ENCODE peak calls at places on chromosomes 13 and 19, in six cellular contexts. Y is tibial nerve, K is suprapubic skin, V is amniotic epithelial cell, A is lung, X is NCI-H774. B is an unnamed sample.

GRCh38 chr19:13069415-13070369 is 33.0 kb downstream of the LYL1 start:
- DNase-seq in Y (no peak), K (no peak), V (no peak), A (no peak), X (no peak), B (no peak)

GRCh38 chr13:83325454-83325853 is 556.8 kb downstream of the SLITRK1 start:
- DNase-seq in Y (no peak), K (no peak), V (no peak), A (no peak), X (no peak), B (no peak)

GRCh38 chr13:35927554-35927953 is 203.6 kb downstream of the DCLK1 start:
- DNase-seq in Y (no peak), K (no peak), V (peak), A (no peak), X (no peak), B (no peak)

GRCh38 chr19:4675346-4675745 is 5.2 kb upstream of the MYDGF start:
- DNase-seq in Y (no peak), K (no peak), V (no peak), A (no peak), X (no peak), B (no peak)

GRCh38 chr13:25069911-25070310 is 26.0 kb upstream of the PABPC3 start:
- DNase-seq in Y (no peak), K (no peak), V (no peak), A (no peak), X (no peak), B (no peak)

GRCh38 chr19:47005873-47006272 is 13.8 kb upstream of the NPAS1 start:
- DNase-seq in Y (no peak), K (no peak), V (peak), A (no peak), X (peak), B (peak)

GRCh38 chr13:102928971-102929370 is 83.1 kb downstream of the ERCC5 start:
- DNase-seq in Y (no peak), K (no peak), V (no peak), A (no peak), X (no peak), B (no peak)

GRCh38 chr19:38792250-38793111 is 3.5 kb downstream of the LGALS7B start:
- DNase-seq in Y (no peak), K (no peak), V (no peak), A (peak), X (no peak), B (peak)

GRCh38 chr13:40315416-40316064 is 350.9 kb downstream of the FOXO1 start:
- DNase-seq in Y (no peak), K (no peak), V (peak), A (no peak), X (no peak), B (no peak)

GRCh38 chr19:41456342-41456918 is 13.5 kb downstream of the ERICH4 start:
- DNase-seq in Y (no peak), K (no peak), V (no peak), A (no peak), X (no peak), B (no peak)

GRCh38 chr19:48588670-48589399 is 17.7 kb upstream of the SPACA4 start:
- DNase-seq in Y (peak), K (peak), V (peak), A (peak), X (peak), B (peak)

GRCh38 chr19:14544047-14544446 is 14.7 kb downstream of the TECR start:
- DNase-seq in Y (no peak), K (no peak), V (no peak), A (no peak), X (no peak), B (no peak)

GRCh38 chr13:30735025-30735967 is at the start of gene ALOX5AP:
- DNase-seq in Y (no peak), K (peak), V (no peak), A (no peak), X (no peak), B (no peak)

GRCh38 chr19:54162241-54162805 is 2.8 kb upstream of the LENG1 start:
- DNase-seq in Y (peak), K (peak), V (peak), A (peak), X (peak), B (peak)

GRCh38 chr13:23558675-23559536 is 11.3 kb upstream of the TNFRSF19 start:
- DNase-seq in Y (peak), K (no peak), V (peak), A (peak), X (no peak), B (peak)

GRCh38 chr13:105665284-105665683 is 870.2 kb downstream of the EFNB2 start:
- DNase-seq in Y (no peak), K (no peak), V (peak), A (no peak), X (no peak), B (no peak)

GRCh38 chr13:23991119-23991518 is 93.8 kb upstream of the C1QTNF9B start:
- DNase-seq in Y (no peak), K (no peak), V (no peak), A (no peak), X (no peak), B (no peak)

GRCh38 chr19:17706750-17707181 is 12.5 kb upstream of the MAP1S start:
- DNase-seq in Y (no peak), K (no peak), V (peak), A (no peak), X (no peak), B (no peak)

GRCh38 chr19:9498183-9498902 is at the start of gene ZNF560:
- DNase-seq in Y (no peak), K (no peak), V (peak), A (no peak), X (no peak), B (no peak)

GRCh38 chr19:2950286-2951124 is 5.7 kb upstream of the ZNF77 start:
- DNase-seq in Y (peak), K (peak), V (peak), A (peak), X (peak), B (peak)

GRCh38 chr13:113647351-113648217 is 10.4 kb downstream of the ATP4B start:
- DNase-seq in Y (peak), K (peak), V (no peak), A (peak), X (peak), B (peak)

GRCh38 chr13:95235944-95236343 is 65.3 kb downstream of the ABCC4 start:
- DNase-seq in Y (no peak), K (no peak), V (no peak), A (peak), X (no peak), B (no peak)

GRCh38 chr19:6551607-6552450 is 21.0 kb downstream of the TNFSF9 start:
- DNase-seq in Y (no peak), K (no peak), V (no peak), A (no peak), X (no peak), B (no peak)

GRCh38 chr19:41813911-41814310 is 17.5 kb downstream of the CEACAM3 start:
- DNase-seq in Y (no peak), K (peak), V (no peak), A (no peak), X (no peak), B (no peak)

GRCh38 chr13:98439136-98439828 is 137.6 kb downstream of the STK24 start:
- DNase-seq in Y (no peak), K (no peak), V (no peak), A (no peak), X (no peak), B (no peak)

GRCh38 chr13:102402292-102402691 is 444 bp upstream of the FGF14 start:
- DNase-seq in Y (no peak), K (no peak), V (peak), A (no peak), X (peak), B (no peak)

GRCh38 chr19:50500060-50500752 is 10.8 kb downstream of the JOSD2 start:
- DNase-seq in Y (no peak), K (no peak), V (no peak), A (no peak), X (no peak), B (no peak)

B was measured in mucosa of gallbladder.